ENCODE peak calls at places on chromosomes 7 and 10, in eight cellular contexts. S is activated naive CD4-positive, alpha-beta T cell treated with anti-CD3 and anti-CD28 coated beads, Interleukin-2, amount 50 U/mL, for 72 hours; I is stimulated activated CD4-positive, alpha-beta T cell treated with anti-CD3 and anti-CD28 coated beads, Interleukin-4, amount 100 ng/mL, for 4 hours; X is AG20443; P is RPMI7951; D is foreskin keratinocyte; W is GM04504; E is activated naive CD8-positive, alpha-beta T cell treated with anti-CD3 and anti-CD28 coated beads for 36 hours. N is an unnamed sample.

GRCh38 chr10:29612657-29613056 is 22.1 kb downstream of the SVIL start:
- DNase-seq in W (no peak), I (no peak), S (no peak), D (no peak), P (no peak), E (no peak), X (no peak), N (no peak)

GRCh38 chr10:61845950-61846268 is 55.6 kb upstream of the ARID5B start:
- DNase-seq in W (no peak), I (no peak), P (no peak), E (no peak), S (no peak), X (no peak), D (no peak), N (no peak)

GRCh38 chr7:2468227-2468626 is 8.0 kb downstream of the GRIFIN start:
- DNase-seq in I (no peak), S (no peak), E (no peak), D (no peak), W (no peak), P (no peak), X (no peak), N (no peak)

GRCh38 chr7:117659453-117660086 is 179.7 kb downstream of the CFTR start:
- DNase-seq in P (no peak), X (no peak), S (no peak), I (no peak), E (no peak), W (no peak), D (no peak), N (no peak)

GRCh38 chr7:134828361-134828760 is 48.9 kb downstream of the CALD1 start:
- DNase-seq in I (no peak), P (no peak), D (no peak), W (no peak), E (no peak), X (no peak), S (no peak), N (no peak)

GRCh38 chr7:142088022-142088714 is 23.4 kb upstream of the MGAM2 start:
- DNase-seq in S (no peak), W (no peak), P (no peak), I (no peak), D (no peak), E (no peak), X (no peak), N (no peak)

GRCh38 chr10:20100157-20100556 is 283.9 kb downstream of the PLXDC2 start:
- DNase-seq in E (no peak), W (no peak), I (no peak), P (peak), X (no peak), S (no peak), D (peak), N (no peak)

GRCh38 chr7:79820387-79820786 is 314.2 kb upstream of the GNAI1 start:
- DNase-seq in P (no peak), S (no peak), W (peak), E (no peak), I (no peak), D (peak), X (peak), N (no peak)

GRCh38 chr7:138004046-138004445 is 2.2 kb upstream of the CREB3L2 start:
- DNase-seq in I (no peak), S (no peak), X (no peak), W (no peak), E (no peak), P (no peak), D (no peak), N (no peak)

GRCh38 chr7:23014681-23015080 is 751 bp upstream of the HYCC1 start:
- DNase-seq in I (no peak), S (no peak), E (no peak), D (no peak), P (no peak), X (no peak), W (no peak), N (no peak)

GRCh38 chr10:33460461-33461294 is 126.2 kb upstream of the NRP1 start:
- DNase-seq in I (no peak), D (peak), P (peak), S (no peak), W (peak), X (peak), E (no peak), N (no peak)

GRCh38 chr7:135168001-135168400 is 2.5 kb downstream of the CYREN start:
- DNase-seq in W (no peak), E (no peak), D (no peak), P (no peak), S (no peak), I (no peak), X (no peak), N (no peak)

GRCh38 chr10:63883861-63884260 is 362.7 kb downstream of the REEP3 start:
- DNase-seq in P (no peak), D (no peak), W (no peak), X (no peak), E (no peak), S (no peak), I (no peak), N (no peak)

GRCh38 chr10:117322258-117322657 is 53.0 kb downstream of the PDZD8 start:
- DNase-seq in S (no peak), E (no peak), I (no peak), P (no peak), X (no peak), W (no peak), D (no peak), N (no peak)

GRCh38 chr10:87657370-87657769 is 2.3 kb upstream of the PAPSS2 start:
- DNase-seq in P (peak), E (no peak), X (peak), D (no peak), W (no peak), S (no peak), I (no peak), N (no peak)

GRCh38 chr10:119404719-119405504 is 137.6 kb downstream of the RGS10 start:
- DNase-seq in X (no peak), E (no peak), P (no peak), D (no peak), S (no peak), I (no peak), W (no peak), N (no peak)

GRCh38 chr7:29370531-29371314 is 176.1 kb downstream of the CHN2 start:
- DNase-seq in E (no peak), D (peak), X (no peak), S (no peak), W (no peak), I (no peak), P (peak), N (no peak)

GRCh38 chr7:36746347-36746746 is 22.1 kb upstream of the AOAH start:
- DNase-seq in D (no peak), S (no peak), I (no peak), X (no peak), P (no peak), E (no peak), W (no peak), N (no peak)

GRCh38 chr7:156534925-156535324 is 105.6 kb upstream of the RNF32 start:
- DNase-seq in I (no peak), P (no peak), W (no peak), X (no peak), D (peak), S (no peak), E (no peak), N (no peak)

GRCh38 chr10:84138478-84139125 is 707 bp upstream of the GHITM start:
- DNase-seq in E (peak), X (peak), P (peak), I (peak), W (no peak), S (peak), D (no peak), N (peak)

GRCh38 chr10:43219848-43220247 is 47.0 kb downstream of the RASGEF1A start:
- DNase-seq in W (no peak), S (no peak), I (no peak), P (no peak), D (no peak), X (no peak), E (no peak), N (no peak)

GRCh38 chr7:5452470-5452899 is 28.9 kb upstream of the TNRC18 start:
- DNase-seq in S (no peak), I (no peak), D (no peak), W (no peak), P (peak), X (peak), E (no peak), N (no peak)

GRCh38 chr7:34260282-34260681 is 354.9 kb downstream of the BMPER start:
- DNase-seq in D (peak), W (peak), X (peak), P (peak), I (no peak), E (no peak), S (no peak), N (no peak)

GRCh38 chr7:6413637-6414036 is 34.1 kb downstream of the DAGLB start:
- DNase-seq in D (no peak), I (no peak), P (no peak), E (no peak), W (no peak), S (no peak), X (no peak), N (no peak)

GRCh38 chr7:30845426-30846135 is 66.1 kb upstream of the AQP1 start:
- DNase-seq in S (no peak), E (no peak), W (no peak), X (peak), I (no peak), P (peak), D (peak), N (no peak)

GRCh38 chr7:889025-889390 is 12.7 kb downstream of the GET4 start:
- DNase-seq in P (no peak), X (no peak), E (no peak), D (no peak), S (no peak), W (no peak), I (no peak), N (no peak)

GRCh38 chr7:80147543-80148376 is 13.1 kb downstream of the GNAI1 start:
- DNase-seq in W (peak), X (peak), I (no peak), E (no peak), S (no peak), D (peak), P (peak), N (no peak)

GRCh38 chr7:157910446-157910845 is 573.6 kb downstream of the DNAJB6 start:
- DNase-seq in X (no peak), I (no peak), E (no peak), W (no peak), S (no peak), D (no peak), P (no peak), N (no peak)

GRCh38 chr7:71254751-71255150 is 122.8 kb downstream of the GALNT17 start:
- DNase-seq in I (no peak), S (no peak), X (no peak), E (no peak), P (no peak), D (no peak), W (no peak), N (no peak)

GRCh38 chr7:351681-352480 is 61.9 kb downstream of the FOXL3 start:
- DNase-seq in E (peak), P (no peak), I (peak), W (no peak), X (no peak), D (no peak), S (peak), N (peak)

GRCh38 chr10:72061491-72061890 is 26.9 kb downstream of the SPOCK2 start:
- DNase-seq in P (no peak), D (no peak), X (no peak), I (no peak), E (no peak), W (no peak), S (no peak), N (no peak)

GRCh38 chr10:100370561-100370975 is 23.5 kb downstream of the SCD start:
- DNase-seq in W (peak), P (peak), D (peak), S (peak), X (peak), E (no peak), I (no peak), N (no peak)

GRCh38 chr10:89652971-89653370 is 7.9 kb upstream of the PANK1 start:
- DNase-seq in P (no peak), X (no peak), S (no peak), I (no peak), E (no peak), D (no peak), W (no peak), N (no peak)

GRCh38 chr10:60089095-60089494 is 182.7 kb upstream of the CCDC6 start:
- DNase-seq in I (no peak), X (no peak), S (no peak), P (no peak), E (no peak), D (no peak), W (no peak), N (no peak)

GRCh38 chr10:73590881-73591577 is at the start of gene USP54:
- DNase-seq in P (peak), I (no peak), W (no peak), E (no peak), X (peak), D (peak), S (no peak), N (no peak)